ENCODE peak calls at places on chromosome 7, in ten cellular contexts. S is RWPE2; L is brain microvascular endothelial cell; E is CD8-positive, alpha-beta T cell; M is B cell; O is testis; P is CD4-positive, alpha-beta T cell; Q is mammary epithelial cell; F is lung; H is heart left ventricle. J is an unnamed sample.

GRCh38 chr7:26574476-26574875 is 282.8 kb downstream of the SNX10 start:
- DNase-seq in S (no peak), L (no peak), E (no peak), M (no peak), O (no peak), P (no peak), Q (peak; percentile 69), F (no peak), H (no peak), J (no peak)

GRCh38 chr7:106664343-106664742 is 3.4 kb upstream of the CCDC71L start:
- DNase-seq in S (no peak), L (no peak), E (no peak), M (no peak), O (no peak), P (no peak), Q (no peak), F (no peak), H (no peak), J (no peak)

GRCh38 chr7:107907-108306 is 84.5 kb upstream of the FAM20C start:
- DNase-seq in S (no peak), L (no peak), E (no peak), M (no peak), O (no peak), P (no peak), Q (no peak), F (no peak), H (no peak), J (no peak)

GRCh38 chr7:99677646-99678045 is 2.1 kb downstream of the CYP3A5 start:
- DNase-seq in S (no peak), L (no peak), E (no peak), M (no peak), O (no peak), P (no peak), Q (no peak), F (no peak), H (no peak), J (no peak)

GRCh38 chr7:69738396-69738889 is 140.2 kb downstream of the AUTS2 start:
- DNase-seq in S (no peak), L (no peak), E (no peak), M (peak; percentile 11), O (no peak), P (no peak), Q (no peak), F (no peak), H (no peak), J (no peak)

GRCh38 chr7:150398965-150399320 is 19.8 kb downstream of the ZNF775 start:
- DNase-seq in S (no peak), L (no peak), E (no peak), M (no peak), O (no peak), P (no peak), Q (no peak), F (no peak), H (no peak), J (no peak)

GRCh38 chr7:69879989-69880388 is 281.7 kb downstream of the AUTS2 start:
- DNase-seq in S (no peak), L (no peak), E (no peak), M (no peak), O (no peak), P (no peak), Q (no peak), F (no peak), H (no peak), J (no peak)

GRCh38 chr7:37151741-37152413 is 296.8 kb downstream of the ELMO1 start:
- DNase-seq in S (no peak), L (no peak), E (no peak), M (no peak), O (no peak), P (no peak), Q (no peak), F (no peak), H (no peak), J (no peak)

GRCh38 chr7:158999496-158999895 is 143.1 kb downstream of the DYNC2I1 start:
- DNase-seq in S (peak; percentile 33), L (no peak), E (no peak), M (no peak), O (no peak), P (no peak), Q (no peak), F (no peak), H (no peak), J (no peak)

GRCh38 chr7:159004411-159004810 is 140.3 kb downstream of the VIPR2 start:
- DNase-seq in S (no peak), L (no peak), E (no peak), M (no peak), O (no peak), P (no peak), Q (no peak), F (no peak), H (no peak), J (no peak)

GRCh38 chr7:159000070-159000469 is 143.7 kb downstream of the DYNC2I1 start:
- DNase-seq in S (no peak), L (no peak), E (no peak), M (no peak), O (no peak), P (no peak), Q (no peak), F (no peak), H (no peak), J (no peak)

GRCh38 chr7:159001811-159002210 is 142.9 kb downstream of the VIPR2 start:
- DNase-seq in S (no peak), L (no peak), E (no peak), M (no peak), O (no peak), P (no peak), Q (no peak), F (no peak), H (no peak), J (no peak)

DNA sequence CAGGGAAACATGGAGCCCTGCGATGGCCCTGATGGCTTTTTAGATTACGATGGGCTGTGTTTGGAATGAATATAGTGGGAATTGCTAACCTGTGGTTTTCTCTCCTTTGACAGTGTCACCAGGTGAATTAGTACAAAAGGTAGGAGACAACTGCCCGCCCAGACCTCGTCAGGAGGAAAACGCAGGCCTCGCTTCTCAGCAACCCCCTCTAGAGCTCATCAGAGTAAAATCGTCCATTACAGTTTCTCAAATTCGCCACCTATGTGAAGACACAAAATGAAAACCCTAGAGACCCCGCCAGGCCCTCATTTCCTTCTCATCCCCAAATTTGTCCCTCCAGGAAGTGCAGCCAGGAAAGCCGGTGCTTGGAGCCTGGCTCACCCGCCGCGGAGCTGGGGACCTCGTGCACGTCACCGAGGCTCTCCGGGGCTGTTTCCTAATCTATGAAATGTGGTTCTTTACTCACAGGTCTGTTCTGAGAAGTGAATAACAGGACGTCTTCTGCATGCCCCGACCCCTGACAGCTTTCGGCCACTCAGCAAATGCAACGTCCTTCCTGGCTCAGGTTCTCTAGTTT is 143.7 kb downstream of the VIPR2 start:
- DNase-seq in S (no peak), L (no peak), E (no peak), M (no peak), O (no peak), P (no peak), Q (no peak), F (no peak), H (no peak), J (no peak)
- TF ChIP-seq CTCF in S (no peak), L (no peak), E (no peak), M (no peak), O (no peak), P (no peak), Q (no peak), F (no peak), H (no peak), J (no peak)

GRCh38 chr7:41045556-41046123 is 657.2 kb downstream of the INHBA start:
- DNase-seq in S (no peak), L (no peak), E (no peak), M (no peak), O (no peak), P (no peak), Q (peak; percentile 70), F (peak; percentile 63), H (no peak), J (no peak)
- TF ChIP-seq CTCF in S (peak; percentile 71), L (peak; percentile 25), E (no peak), M (no peak), O (no peak), P (no peak), Q (peak; percentile 88), F (no peak), H (no peak), J (no peak)

DNA sequence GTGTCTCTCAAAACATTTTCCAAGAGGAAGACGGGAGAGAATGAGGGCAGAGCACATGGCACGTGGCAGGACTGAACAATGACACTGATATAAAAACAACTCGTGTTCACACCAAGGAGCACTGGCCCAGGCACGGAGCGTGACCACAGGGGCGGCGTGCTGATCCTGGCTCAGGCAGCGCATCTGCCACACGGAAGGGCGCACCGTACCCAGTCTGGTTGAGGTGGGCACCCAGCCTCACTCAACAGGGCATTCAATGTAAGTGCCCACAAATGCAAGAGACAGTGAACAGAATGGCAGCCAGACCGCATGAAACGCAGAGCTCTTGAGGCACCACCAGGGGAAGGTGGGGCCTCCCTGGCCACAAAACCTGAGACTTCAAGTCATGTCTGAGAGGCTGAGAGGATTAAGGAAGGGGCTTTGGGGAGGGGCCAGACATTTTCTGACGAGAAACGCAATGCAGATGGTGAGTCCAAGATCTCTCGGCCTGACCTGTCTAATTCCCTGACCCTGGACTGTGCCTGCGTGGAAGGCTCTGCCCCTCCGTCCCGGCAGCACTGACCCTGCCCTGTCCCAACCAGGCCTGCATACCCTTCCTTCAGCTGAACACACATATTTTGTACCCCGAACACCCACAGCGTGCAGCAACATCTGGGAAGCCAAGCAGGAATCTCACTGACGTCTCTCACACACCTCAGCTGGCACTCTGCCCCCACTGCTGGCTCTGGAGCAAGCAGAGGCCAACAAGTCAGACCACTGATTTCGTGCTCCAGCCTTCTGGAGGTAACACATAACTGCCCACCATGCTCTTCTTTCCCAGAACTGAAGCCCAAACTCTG is 35.5 kb downstream of the VOPP1 start:
- DNase-seq in S (no peak), L (no peak), E (no peak), M (peak; percentile 43), O (no peak), P (peak; percentile 12), Q (no peak), F (no peak), H (no peak), J (no peak)
- TF ChIP-seq CTCF in S (no peak), L (no peak), E (no peak), M (peak; percentile 16), O (no peak), P (no peak), Q (no peak), F (no peak), H (no peak), J (no peak)

GRCh38 chr7:42750142-42750541 is 161.7 kb downstream of the C7orf25 start:
- DNase-seq in S (no peak), L (no peak), E (no peak), M (no peak), O (no peak), P (no peak), Q (no peak), F (no peak), H (no peak), J (no peak)

GRCh38 chr7:42758124-42758523 is 153.7 kb downstream of the C7orf25 start:
- DNase-seq in S (no peak), L (no peak), E (no peak), M (no peak), O (no peak), P (no peak), Q (no peak), F (no peak), H (no peak), J (no peak)

GRCh38 chr7:42753322-42753721 is 158.5 kb downstream of the C7orf25 start:
- DNase-seq in S (no peak), L (no peak), E (no peak), M (no peak), O (no peak), P (no peak), Q (no peak), F (no peak), H (no peak), J (no peak)

DNA sequence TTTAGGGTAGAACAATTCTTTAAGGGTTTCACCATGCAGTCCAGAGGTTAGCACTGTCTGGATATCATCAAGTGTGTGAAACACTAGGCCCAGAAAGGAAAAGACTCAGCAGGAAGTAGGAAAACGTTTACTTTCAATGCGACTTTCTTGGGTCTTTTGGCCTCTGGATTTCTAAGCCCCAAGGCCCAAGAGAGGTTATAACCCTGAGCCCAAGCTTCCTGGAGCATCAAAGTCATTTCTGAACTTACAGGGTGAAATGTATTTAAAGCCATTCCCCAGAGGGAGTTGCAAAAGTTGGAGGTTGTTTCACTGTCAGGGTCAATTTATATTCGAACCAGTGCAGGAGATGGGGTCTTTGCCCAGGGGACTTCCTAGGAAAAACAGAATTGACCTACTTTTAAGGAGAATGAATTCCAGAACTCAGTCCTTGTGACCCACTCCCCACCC is 157.9 kb downstream of the C7orf25 start:
- DNase-seq in S (no peak), L (no peak), E (no peak), M (no peak), O (peak; percentile 15), P (no peak), Q (no peak), F (no peak), H (peak; percentile 27), J (no peak)
- TF ChIP-seq CTCF in S (no peak), L (no peak), E (no peak), M (no peak), O (no peak), P (no peak), Q (no peak), F (no peak), H (no peak), J (no peak)

J was measured in mesothelial cell of epicardium.